ENCODE peak calls at places on chromosomes 3 and 15, in ten cellular contexts. R, C, J, A, M, I, O, W, F and H are unnamed samples.

GRCh38 chr3:13277130-13277783 is 142.9 kb downstream of the NUP210 start:
- DNase-seq in R (no peak), C (no peak), J (peak; percentile 38), A (no peak), M (no peak), I (no peak), O (no peak), W (no peak), F (no peak), H (no peak)

GRCh38 chr3:58188173-58188564 is 22.6 kb downstream of the DNASE1L3 start:
- DNase-seq in R (no peak), C (no peak), J (peak; percentile 47), A (no peak), M (no peak), I (no peak), O (no peak), W (no peak), F (no peak), H (no peak)

GRCh38 chr3:59968510-59968909 is 918.7 kb upstream of the CFAP20DC start:
- DNase-seq in R (no peak), C (peak; percentile 69), J (no peak), A (peak; percentile 20), M (no peak), I (no peak), O (no peak), W (no peak), F (no peak), H (no peak)

GRCh38 chr15:39009740-39010139 is 445.1 kb upstream of the RASGRP1 start:
- DNase-seq in R (no peak), C (no peak), J (no peak), A (no peak), M (no peak), I (no peak), O (no peak), W (no peak), F (no peak), H (no peak)

GRCh38 chr3:137642831-137643230 is 121.3 kb upstream of the SOX14 start:
- DNase-seq in R (no peak), C (peak; percentile 23), J (no peak), A (no peak), M (no peak), I (no peak), O (no peak), W (no peak), F (no peak), H (no peak)

GRCh38 chr15:39784125-39784524 is 1.5 kb upstream of the FSIP1 start:
- DNase-seq in R (no peak), C (no peak), J (no peak), A (peak; percentile 49), M (peak; percentile 36), I (no peak), O (no peak), W (no peak), F (no peak), H (no peak)

GRCh38 chr3:87145553-87145952 is 81.6 kb upstream of the CHMP2B start:
- DNase-seq in R (peak; percentile 42), C (no peak), J (no peak), A (no peak), M (no peak), I (no peak), O (no peak), W (no peak), F (no peak), H (no peak)

GRCh38 chr15:64490598-64491259 is 30.4 kb downstream of the ZNF609 start:
- DNase-seq in R (no peak), C (no peak), J (no peak), A (no peak), M (no peak), I (no peak), O (peak; percentile 48), W (no peak), F (no peak), H (no peak)

GRCh38 chr3:46667061-46667621 is 26.3 kb downstream of the ALS2CL start:
- DNase-seq in R (no peak), C (no peak), J (peak; percentile 62), A (no peak), M (no peak), I (peak; percentile 16), O (no peak), W (no peak), F (no peak), H (no peak)

GRCh38 chr3:126782554-126782953 is 78.5 kb downstream of the CHCHD6 start:
- DNase-seq in R (peak; percentile 78), C (no peak), J (no peak), A (peak; percentile 99), M (peak; percentile 92), I (no peak), O (peak; percentile 89), W (no peak), F (peak; percentile 90), H (no peak)

GRCh38 chr3:101084404-101084803 is 91.2 kb upstream of the ABI3BP start:
- DNase-seq in R (no peak), C (no peak), J (no peak), A (peak; percentile 43), M (no peak), I (no peak), O (no peak), W (no peak), F (no peak), H (no peak)

GRCh38 chr15:51982013-51982769 is 10.6 kb upstream of the LEO1 start:
- DNase-seq in R (peak; percentile 50), C (peak; percentile 21), J (no peak), A (peak; percentile 69), M (peak; percentile 72), I (peak; percentile 35), O (peak; percentile 55), W (peak; percentile 18), F (peak; percentile 69), H (no peak)